ENCODE peak calls at places on chromosomes 11 and 22, in ten cellular contexts. D is PC-3; N is breast epithelium; X is BJ; Y is SW480; E is AG08395; M is progenitor cell of endocrine pancreas; H is central memory CD4-positive, alpha-beta T cell; B is RWPE1; A is sciatic nerve. I is an unnamed sample.
A peak's percentile ranks its signal among the peaks of the same experiment; 100 is the strongest.

GRCh38 chr11:1706634-1707400 is 9.8 kb downstream of the KRTAP5-6 start:
- DNase-seq in D (peak; percentile 18), N (no peak), X (no peak), Y (no peak), E (no peak), M (no peak), H (no peak), B (no peak), A (peak; percentile 50), I (peak; percentile 2)

GRCh38 chr11:112292785-112293407 is 32.2 kb upstream of the PLET1 start:
- DNase-seq in D (peak; percentile 87), N (peak; percentile 80), X (peak; percentile 92), Y (no peak), E (peak; percentile 82), M (no peak), H (no peak), B (peak; percentile 86), A (no peak), I (peak; percentile 97)

GRCh38 chr11:114168691-114169090 is 109.2 kb downstream of the ZBTB16 start:
- DNase-seq in D (no peak), N (no peak), X (no peak), Y (no peak), E (no peak), M (no peak), H (no peak), B (no peak), A (no peak), I (no peak)

GRCh38 chr11:110491577-110492352 is 62.0 kb downstream of the FDX1 start:
- DNase-seq in D (no peak), N (no peak), X (no peak), Y (no peak), E (no peak), M (no peak), H (no peak), B (no peak), A (no peak), I (peak; percentile 8)

GRCh38 chr22:24402460-24403192 is 24.8 kb upstream of the ADORA2A start:
- DNase-seq in D (peak; percentile 94), N (peak; percentile 83), X (peak; percentile 96), Y (peak; percentile 73), E (peak; percentile 85), M (no peak), H (no peak), B (peak; percentile 67), A (no peak), I (peak; percentile 93)

GRCh38 chr11:79076526-79077115 is 364.2 kb downstream of the TENM4 start:
- DNase-seq in D (peak; percentile 71), N (no peak), X (no peak), Y (peak; percentile 25), E (peak; percentile 49), M (no peak), H (no peak), B (no peak), A (no peak), I (peak; percentile 52)

GRCh38 chr11:120612363-120613263 is 101.1 kb downstream of the GRIK4 start:
- DNase-seq in D (no peak), N (no peak), X (no peak), Y (peak; percentile 48), E (no peak), M (no peak), H (no peak), B (no peak), A (no peak), I (no peak)

GRCh38 chr11:10314199-10315072 is 9.6 kb downstream of the ADM start:
- DNase-seq in D (peak; percentile 66), N (no peak), X (no peak), Y (peak; percentile 53), E (no peak), M (no peak), H (no peak), B (peak; percentile 54), A (no peak), I (peak; percentile 65)

GRCh38 chr11:111729441-111729840 is 36.7 kb downstream of the PPP2R1B start:
- DNase-seq in D (no peak), N (no peak), X (no peak), Y (no peak), E (no peak), M (no peak), H (no peak), B (no peak), A (no peak), I (no peak)

GRCh38 chr22:31929126-31929928 is 15.0 kb upstream of the YWHAH start:
- DNase-seq in D (no peak), N (no peak), X (no peak), Y (no peak), E (peak; percentile 50), M (no peak), H (no peak), B (no peak), A (no peak), I (peak; percentile 54)

I was measured in AG10803.